ENCODE peak calls at places on chromosomes 4 and X, in five cellular contexts. A is suprapubic skin, H is neuronal stem cell, Q is HCT116, Y is left ventricle myocardium inferior. V is an unnamed sample.

GRCh38 chr4:113919145-113919544 is 60.3 kb downstream of the ARSJ start:
- DNase-seq in A (no peak), H (no peak), Q (no peak), Y (no peak), V (no peak)

GRCh38 chr4:88719381-88719780 is 21.8 kb upstream of the NAP1L5 start:
- DNase-seq in A (no peak), H (no peak), Q (no peak), Y (no peak), V (no peak)

GRCh38 chr4:39304651-39305050 is 61.5 kb downstream of the RFC1 start:
- DNase-seq in A (no peak), H (no peak), Q (no peak), Y (no peak), V (no peak)

GRCh38 chrX:54049801-54050200 is 5.5 kb upstream of the PHF8 start:
- DNase-seq in A (no peak), H (no peak), Q (no peak), Y (no peak), V (no peak)

GRCh38 chrX:7314425-7314824 is 166.5 kb upstream of the PUDP start:
- DNase-seq in A (no peak), H (no peak), Q (no peak), Y (no peak), V (no peak)

GRCh38 chr4:76002176-76002575 is 5.1 kb downstream of the CXCL9 start:
- DNase-seq in A (no peak), H (no peak), Q (no peak), Y (no peak), V (no peak)

GRCh38 chrX:136065044-136065671 is 79.9 kb downstream of the SLC9A6 start:
- DNase-seq in A (no peak), H (no peak), Q (no peak), Y (peak), V (no peak)

GRCh38 chr4:83629945-83630684 is 94.2 kb downstream of the GPAT3 start:
- DNase-seq in A (no peak), H (no peak), Q (no peak), Y (peak), V (no peak)

GRCh38 chr4:95985051-95985450 is 145.2 kb downstream of the PDHA2 start:
- DNase-seq in A (no peak), H (no peak), Q (no peak), Y (no peak), V (no peak)

GRCh38 chr4:150722908-150723362 is 141.0 kb downstream of the MAB21L2 start:
- DNase-seq in A (peak), H (no peak), Q (no peak), Y (peak), V (no peak)

GRCh38 chrX:15468036-15468435 is 25.1 kb downstream of the PIR start:
- DNase-seq in A (peak), H (no peak), Q (no peak), Y (no peak), V (no peak)

GRCh38 chr4:3531887-3532713 is at the start of gene LRPAP1:
- DNase-seq in A (peak), H (peak), Q (peak), Y (peak), V (peak)

DNA sequence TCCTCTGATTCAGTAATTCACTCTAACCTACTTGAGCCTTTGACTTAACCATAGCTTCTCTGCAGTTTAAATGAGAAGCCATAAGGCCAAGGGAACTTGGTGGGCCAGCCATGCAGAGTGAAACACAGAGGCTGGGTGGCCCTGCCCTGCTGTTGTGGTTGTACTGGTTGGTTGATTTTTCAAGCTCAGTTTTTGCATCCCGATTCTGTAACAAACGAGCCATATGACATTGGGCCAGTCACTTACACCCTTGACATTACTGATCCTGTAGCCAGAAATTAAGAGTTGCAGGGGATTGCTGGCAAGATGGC is 1.3 kb upstream of the RASGEF1B start:
- DNase-seq in A (no peak), H (no peak), Q (no peak), Y (no peak), V (no peak)
- H3K4me3 ChIP-seq in A (no peak), H (no peak), Q (no peak), Y (no peak), V (no peak)

GRCh38 chrX:123961268-123962005 is at the start of gene STAG2:
- DNase-seq in A (peak), H (peak), Q (peak), Y (peak), V (peak)

GRCh38 chrX:123960956-123961267 is 594 bp upstream of the STAG2 start:
- DNase-seq in A (no peak), H (no peak), Q (no peak), Y (no peak), V (no peak)

GRCh38 chrX:123962794-123963373 is 1.4 kb downstream of the STAG2 start:
- DNase-seq in A (peak), H (peak), Q (peak), Y (peak), V (peak)

GRCh38 chrX:123962006-123962485 is 540 bp downstream of the STAG2 start:
- DNase-seq in A (no peak), H (no peak), Q (peak), Y (no peak), V (no peak)

GRCh38 chrX:123959281-123960063 is 2.0 kb upstream of the STAG2 start:
- DNase-seq in A (peak), H (peak), Q (no peak), Y (peak), V (no peak)
- H3K27ac ChIP-seq in A (peak), H (peak), Q (peak), Y (peak), V (peak)

DNA sequence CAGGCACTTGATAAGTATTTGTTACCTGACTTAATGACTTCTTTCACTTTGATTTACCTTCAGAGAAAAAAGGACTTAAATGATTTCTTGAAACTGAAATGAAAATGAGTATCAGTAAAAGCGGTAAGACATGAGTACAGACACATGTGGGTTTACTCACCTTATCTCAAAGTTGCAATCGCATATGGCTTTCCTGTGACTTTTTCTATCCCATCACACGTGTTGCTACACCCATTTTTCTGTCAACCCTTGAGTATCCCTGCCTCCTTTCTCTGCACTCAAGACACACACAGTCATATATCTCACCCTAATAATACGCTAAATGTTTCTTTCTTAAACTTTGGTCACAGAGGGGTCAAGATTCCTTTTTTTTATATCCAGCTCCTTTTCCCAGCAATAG is 11.0 kb upstream of the ARHGEF38 start:
- DNase-seq in A (no peak), H (no peak), Q (no peak), Y (no peak), V (no peak)
- H3K4me3 ChIP-seq in A (no peak), H (no peak), Q (no peak), Y (no peak), V (no peak)

DNA sequence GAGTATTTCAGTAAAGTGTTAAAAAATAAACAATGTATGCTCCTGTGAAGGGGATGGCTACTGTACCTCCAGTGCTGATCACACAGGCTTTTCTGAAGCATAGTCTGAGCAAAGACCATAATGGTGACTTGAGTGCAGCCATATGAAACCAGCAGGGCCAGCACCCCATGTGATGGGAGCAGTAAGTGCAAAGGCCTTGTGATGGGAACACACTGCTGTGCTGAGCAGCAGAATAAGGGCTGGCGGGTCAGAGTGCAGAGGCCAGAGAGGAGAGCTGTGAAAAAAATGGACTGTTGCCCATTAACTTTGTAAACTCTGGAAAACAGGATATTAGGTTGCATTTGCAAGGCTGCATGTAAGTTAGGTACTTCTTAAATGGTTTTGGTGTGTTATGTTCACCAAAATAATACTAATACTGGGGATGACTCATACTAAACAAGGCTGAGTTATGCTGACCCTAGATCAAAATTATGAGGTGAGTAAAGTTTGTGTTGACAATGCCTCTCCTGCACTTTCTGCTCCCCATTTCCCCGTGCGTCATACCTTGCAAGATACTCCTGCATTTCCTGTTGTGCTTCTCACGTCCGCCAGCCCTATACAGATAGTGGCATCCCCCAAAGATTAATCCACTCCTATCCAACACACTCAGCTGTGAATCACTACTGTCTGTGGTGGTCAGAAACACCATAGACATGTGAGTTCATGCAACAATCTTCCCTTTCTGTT is 67.0 kb upstream of the FAM9A start:
- DNase-seq in A (no peak), H (no peak), Q (no peak), Y (no peak), V (no peak)
- H3K27ac ChIP-seq in A (no peak), H (no peak), Q (no peak), Y (no peak), V (no peak)

DNA sequence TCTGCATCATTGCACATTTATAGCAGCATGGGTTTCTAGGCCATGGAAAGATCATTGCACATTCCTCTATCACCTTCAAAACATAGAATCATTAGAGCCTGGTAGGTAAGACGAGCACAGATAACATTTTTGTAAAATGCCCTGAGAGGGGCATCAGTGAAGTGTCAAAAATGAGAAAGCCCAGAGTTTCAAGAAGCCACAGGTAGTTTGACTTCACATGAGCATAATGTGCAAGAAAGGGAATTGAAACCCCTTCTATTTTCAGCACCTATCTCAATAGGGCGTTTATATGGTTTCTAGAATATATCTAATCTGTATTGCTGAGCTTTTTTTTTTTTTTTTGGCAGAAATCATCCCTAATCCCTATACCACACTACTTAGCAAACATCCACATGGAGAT is 2441.7 kb downstream of the ARAP2 start:
- DNase-seq in A (no peak), H (no peak), Q (no peak), Y (no peak), V (no peak)
- H3K4me3 ChIP-seq in A (no peak), H (no peak), Q (no peak), Y (no peak), V (no peak)

DNA sequence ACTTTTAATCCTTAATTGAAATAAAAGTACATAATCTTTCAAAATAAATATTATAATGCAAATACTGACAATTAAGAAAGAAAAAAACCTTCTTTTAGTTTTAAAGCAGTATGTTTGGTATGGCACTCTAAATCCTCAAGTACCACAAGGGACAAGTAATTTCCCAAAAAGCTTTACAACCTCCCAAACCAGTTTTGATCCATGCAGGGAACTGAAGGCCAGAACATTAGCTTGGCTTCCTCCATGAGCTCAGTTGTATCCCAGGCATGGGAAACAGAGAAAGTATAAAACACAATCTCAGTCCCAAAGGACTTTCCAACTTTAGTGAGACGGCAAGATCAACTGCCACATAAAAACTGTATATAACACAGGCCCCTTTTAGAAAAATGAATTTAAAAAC is 82.2 kb downstream of the ZNF330 start:
- DNase-seq in A (no peak), H (no peak), Q (no peak), Y (no peak), V (no peak)
- H3K27ac ChIP-seq in A (no peak), H (no peak), Q (no peak), Y (no peak), V (no peak)